ENCODE peak calls at places on chromosomes 16 and 17, in nine cellular contexts. X is A549, O is tibial nerve, C is prostate gland, S is ovary, V is IMR-90, I is H54, Y is HCT116, F is uterus. H is an unnamed sample.

GRCh38 chr17:7004398-7005253 is 7.8 kb upstream of the RNASEK start:
- DNase-seq in X (peak), O (no peak), C (peak), S (no peak), V (peak), I (peak), Y (peak), F (no peak), H (no peak)

GRCh38 chr17:14346801-14347200 is 45.9 kb downstream of the HS3ST3B1 start:
- DNase-seq in X (no peak), O (no peak), C (no peak), S (no peak), V (no peak), I (no peak), Y (no peak), F (no peak), H (no peak)

GRCh38 chr16:30523768-30524574 is 2.4 kb downstream of the ZNF768 start:
- DNase-seq in X (no peak), O (no peak), C (no peak), S (peak), V (no peak), I (no peak), Y (no peak), F (no peak), H (peak)

GRCh38 chr17:58969612-58970011 is 137.1 kb downstream of the TRIM37 start:
- DNase-seq in X (no peak), O (no peak), C (no peak), S (no peak), V (peak), I (no peak), Y (no peak), F (no peak), H (no peak)

GRCh38 chr16:2475413-2476344 is 752 bp downstream of the TBC1D24 start:
- DNase-seq in X (peak), O (no peak), C (no peak), S (no peak), V (no peak), I (no peak), Y (no peak), F (no peak), H (peak)

GRCh38 chr17:29597361-29598172 is 4.6 kb downstream of the ANKRD13B start:
- DNase-seq in X (no peak), O (no peak), C (no peak), S (peak), V (no peak), I (no peak), Y (no peak), F (no peak), H (no peak)

GRCh38 chr17:1588781-1589585 is 26.4 kb upstream of the PITPNA start:
- DNase-seq in X (no peak), O (no peak), C (no peak), S (no peak), V (no peak), I (no peak), Y (no peak), F (no peak), H (no peak)

GRCh38 chr16:57815987-57816745 is 13.9 kb upstream of the KIFC3 start:
- DNase-seq in X (peak), O (peak), C (peak), S (peak), V (peak), I (peak), Y (peak), F (peak), H (peak)

GRCh38 chr17:80106176-80106575 is 4.8 kb downstream of the GAA start:
- DNase-seq in X (no peak), O (no peak), C (no peak), S (no peak), V (no peak), I (no peak), Y (no peak), F (no peak), H (peak)

GRCh38 chr16:77732241-77732946 is 10.1 kb downstream of the NUDT7 start:
- DNase-seq in X (no peak), O (no peak), C (no peak), S (no peak), V (peak), I (no peak), Y (no peak), F (no peak), H (no peak)

GRCh38 chr17:35774499-35774898 is 13.8 kb downstream of the C17orf50 start:
- DNase-seq in X (no peak), O (no peak), C (peak), S (no peak), V (peak), I (no peak), Y (no peak), F (peak), H (peak)

GRCh38 chr16:30637952-30638351 is 12.8 kb upstream of the PRR14 start:
- DNase-seq in X (peak), O (no peak), C (no peak), S (no peak), V (peak), I (no peak), Y (peak), F (no peak), H (no peak)

GRCh38 chr16:5032748-5033167 is 977 bp downstream of the NAGPA start:
- DNase-seq in X (no peak), O (no peak), C (no peak), S (no peak), V (no peak), I (no peak), Y (no peak), F (no peak), H (no peak)

GRCh38 chr16:22278841-22279240 is 18.4 kb upstream of the POLR3E start:
- DNase-seq in X (no peak), O (no peak), C (no peak), S (no peak), V (no peak), I (no peak), Y (no peak), F (no peak), H (no peak)

GRCh38 chr16:50578147-50578546 is 30.0 kb downstream of the NKD1 start:
- DNase-seq in X (no peak), O (no peak), C (no peak), S (no peak), V (no peak), I (no peak), Y (no peak), F (no peak), H (no peak)

GRCh38 chr17:68613739-68614298 is 12.7 kb upstream of the FAM20A start:
- DNase-seq in X (peak), O (no peak), C (no peak), S (peak), V (no peak), I (no peak), Y (peak), F (peak), H (peak)

GRCh38 chr17:18182190-18182977 is 1.2 kb upstream of the ALKBH5 start:
- DNase-seq in X (no peak), O (no peak), C (peak), S (no peak), V (no peak), I (no peak), Y (no peak), F (peak), H (peak)

GRCh38 chr17:59521465-59522126 is 43.8 kb upstream of the DHX40 start:
- DNase-seq in X (peak), O (no peak), C (peak), S (peak), V (peak), I (peak), Y (peak), F (peak), H (peak)

GRCh38 chr16:19980866-19981265 is 92.8 kb downstream of the GPR139 start:
- DNase-seq in X (peak), O (no peak), C (no peak), S (no peak), V (peak), I (peak), Y (peak), F (no peak), H (no peak)

GRCh38 chr16:74521691-74522090 is 85.2 kb downstream of the GLG1 start:
- DNase-seq in X (no peak), O (no peak), C (no peak), S (no peak), V (peak), I (no peak), Y (no peak), F (no peak), H (no peak)
- TF ChIP-seq POLR2A in X (no peak), O (no peak), C (no peak), S (no peak), V (no peak), I (no peak), Y (no peak), F (no peak), H (no peak)

GRCh38 chr17:9386401-9386800 is 189.2 kb downstream of the STX8 start:
- DNase-seq in X (no peak), O (no peak), C (no peak), S (no peak), V (no peak), I (no peak), Y (no peak), F (no peak), H (peak)
- TF ChIP-seq POLR2A in X (no peak), O (no peak), C (no peak), S (no peak), V (no peak), I (no peak), Y (no peak), F (no peak), H (no peak)

GRCh38 chr16:85569615-85570212 is 43.4 kb upstream of the GSE1 start:
- DNase-seq in X (no peak), O (no peak), C (no peak), S (no peak), V (peak), I (no peak), Y (no peak), F (no peak), H (peak)
- TF ChIP-seq POLR2A in X (no peak), O (no peak), C (no peak), S (no peak), V (no peak), I (no peak), Y (no peak), F (no peak), H (no peak)

GRCh38 chr17:70013911-70014310 is 61.1 kb upstream of the KCNJ16 start:
- DNase-seq in X (no peak), O (no peak), C (no peak), S (no peak), V (no peak), I (no peak), Y (no peak), F (no peak), H (no peak)

GRCh38 chr17:70022175-70022574 is 52.9 kb upstream of the KCNJ16 start:
- DNase-seq in X (no peak), O (no peak), C (no peak), S (no peak), V (peak), I (no peak), Y (no peak), F (no peak), H (no peak)

GRCh38 chr17:70021726-70022125 is 53.3 kb upstream of the KCNJ16 start:
- DNase-seq in X (no peak), O (no peak), C (no peak), S (no peak), V (peak), I (no peak), Y (no peak), F (no peak), H (no peak)

GRCh38 chr17:70017941-70018340 is 57.1 kb upstream of the KCNJ16 start:
- DNase-seq in X (no peak), O (no peak), C (no peak), S (no peak), V (no peak), I (no peak), Y (no peak), F (no peak), H (no peak)

DNA sequence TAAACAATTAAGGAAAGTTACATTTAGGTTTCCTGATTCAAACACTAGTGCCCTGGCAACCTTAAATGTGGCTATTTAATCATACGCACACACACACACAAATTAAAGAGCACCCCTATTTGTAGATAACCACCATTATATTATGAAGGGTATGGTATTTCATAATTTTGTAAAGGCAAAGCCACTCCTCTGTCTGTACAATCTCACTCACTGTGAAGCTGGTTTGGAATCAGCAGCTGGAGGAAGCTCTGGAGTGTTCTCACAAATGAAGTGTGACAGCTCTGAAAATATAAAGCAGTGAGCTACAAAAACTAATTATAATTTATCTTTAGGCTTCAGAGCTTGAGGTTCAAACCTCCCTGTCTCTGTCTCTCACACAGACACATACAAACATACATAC is 57.9 kb upstream of the KCNJ16 start:
- DNase-seq in X (no peak), O (no peak), C (no peak), S (no peak), V (no peak), I (no peak), Y (no peak), F (no peak), H (peak)
- TF ChIP-seq POLR2A in X (no peak), O (no peak), C (no peak), S (no peak), V (no peak), I (no peak), Y (no peak), F (no peak), H (no peak)